ENCODE peak calls at places on chromosomes 6 and 20, in eight cellular contexts. C is AG10803, S is lung, U is cardiac fibroblast, D is AG04449, L is HepG2, Z is transverse colon, A is H9. G is an unnamed sample.

GRCh38 chr6:157527471-157527907 is 146.5 kb downstream of the ZDHHC14 start:
- DNase-seq in A (no peak), L (no peak), C (no peak), U (peak), S (no peak), D (no peak), Z (no peak), G (peak)

GRCh38 chr6:82185948-82186347 is 61.6 kb downstream of the IBTK start:
- DNase-seq in C (peak), D (no peak), S (no peak), A (no peak), L (no peak), U (peak), Z (no peak), G (no peak)

GRCh38 chr6:12748815-12749521 is 32.4 kb downstream of the PHACTR1 start:
- DNase-seq in D (no peak), L (no peak), C (peak), U (no peak), A (peak), Z (no peak), S (no peak), G (peak)

GRCh38 chr20:62202676-62203377 is 17.3 kb downstream of the HRH3 start:
- DNase-seq in C (no peak), Z (no peak), D (no peak), L (no peak), S (no peak), U (no peak), A (no peak), G (no peak)

GRCh38 chr6:45728674-45729073 is 287.0 kb downstream of the CLIC5 start:
- DNase-seq in S (no peak), Z (no peak), C (peak), U (peak), D (no peak), A (no peak), L (no peak), G (peak)

GRCh38 chr6:42028234-42029061 is 21.9 kb upstream of the TAF8 start:
- DNase-seq in U (peak), Z (no peak), D (no peak), A (no peak), C (no peak), L (no peak), S (peak), G (peak)

GRCh38 chr20:12012241-12013222 is 94.8 kb downstream of the BTBD3 start:
- DNase-seq in U (peak), L (peak), S (peak), C (peak), Z (peak), A (peak), D (no peak), G (peak)

GRCh38 chr20:35311409-35311808 is 19.2 kb upstream of the FAM83C start:
- DNase-seq in U (peak), L (no peak), C (no peak), A (peak), D (no peak), Z (peak), S (no peak), G (no peak)

GRCh38 chr20:53738945-53739798 is 145.5 kb upstream of the ZNF217 start:
- DNase-seq in U (peak), C (peak), Z (no peak), L (no peak), A (no peak), D (no peak), S (no peak), G (no peak)

GRCh38 chr6:8279094-8279805 is 156.1 kb downstream of the SLC35B3 start:
- DNase-seq in D (no peak), Z (no peak), U (no peak), S (no peak), C (no peak), A (no peak), L (no peak), G (no peak)

GRCh38 chr6:169156108-169156821 is 97.4 kb downstream of the THBS2 start:
- DNase-seq in L (no peak), C (peak), Z (no peak), A (no peak), U (peak), D (no peak), S (peak), G (no peak)

GRCh38 chr6:113856571-113857564 is at the start of gene MARCKS:
- DNase-seq in L (peak), U (peak), Z (peak), D (no peak), C (peak), S (peak), A (peak), G (peak)

GRCh38 chr6:7137335-7138106 is 29.8 kb downstream of the RREB1 start:
- DNase-seq in L (no peak), S (no peak), U (peak), Z (peak), A (peak), C (peak), D (no peak), G (peak)

GRCh38 chr6:112560651-112561050 is 213.5 kb downstream of the RFPL4B start:
- DNase-seq in U (no peak), A (no peak), C (no peak), D (no peak), L (no peak), Z (no peak), S (no peak), G (no peak)

GRCh38 chr20:44643596-44644383 is 7.7 kb downstream of the ADA start:
- DNase-seq in Z (peak), D (peak), C (peak), S (peak), L (peak), U (peak), A (peak), G (peak)

GRCh38 chr6:160837146-160837545 is 135.1 kb downstream of the PLG start:
- DNase-seq in Z (no peak), C (no peak), L (no peak), U (no peak), A (peak), S (no peak), D (no peak), G (no peak)

GRCh38 chr20:44465001-44465560 is 10.6 kb upstream of the TTPAL start:
- DNase-seq in U (no peak), C (no peak), S (no peak), Z (peak), L (no peak), A (no peak), D (no peak), G (no peak)

GRCh38 chr20:48338717-48339116 is 489.1 kb downstream of the PREX1 start:
- DNase-seq in S (no peak), L (no peak), D (peak), A (no peak), Z (no peak), C (peak), U (peak), G (no peak)

GRCh38 chr20:32820000-32820697 is 395 bp downstream of the MAPRE1 start:
- DNase-seq in C (peak), L (peak), A (peak), D (no peak), U (peak), Z (no peak), S (peak), G (peak)

GRCh38 chr6:128487055-128487454 is 33.3 kb downstream of the PTPRK start:
- DNase-seq in A (no peak), U (no peak), S (no peak), C (no peak), L (peak), D (no peak), Z (no peak), G (no peak)

GRCh38 chr6:66376021-66376420 is 669.0 kb upstream of the EYS start:
- DNase-seq in S (no peak), Z (no peak), D (no peak), C (peak), U (no peak), A (no peak), L (no peak), G (no peak)

GRCh38 chr6:107115695-107116327 is 496 bp upstream of the BEND3 start:
- DNase-seq in D (no peak), A (peak), Z (peak), U (peak), S (peak), C (peak), L (peak), G (peak)

GRCh38 chr6:158475344-158476302 is 84.3 kb upstream of the TMEM181 start:
- DNase-seq in D (peak), S (no peak), C (peak), U (peak), L (no peak), Z (peak), A (no peak), G (no peak)

DNA sequence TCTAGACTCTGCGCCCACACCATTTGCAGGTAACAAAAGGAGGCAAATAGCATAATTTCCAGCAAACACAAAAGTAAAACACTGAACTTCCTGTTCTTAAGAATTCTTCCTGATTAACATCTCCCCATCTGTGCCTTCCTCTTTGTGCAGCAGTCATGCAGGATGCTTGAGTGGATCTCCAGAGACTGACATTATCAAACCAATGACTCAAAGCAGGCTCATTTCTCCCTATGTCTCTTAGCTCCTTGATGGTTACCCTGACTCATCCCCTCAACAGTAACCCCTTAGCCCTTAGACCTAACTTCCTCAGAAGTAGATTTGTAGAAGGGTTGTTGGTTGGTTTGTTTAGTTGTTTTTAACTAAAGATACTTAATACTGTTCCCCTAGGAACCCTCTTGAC is 137.0 kb upstream of the RIN2 start:
- DNase-seq in A (no peak), S (no peak), Z (no peak), U (peak), C (no peak), L (no peak), D (no peak), G (no peak)
- TF ChIP-seq CTCF in A (no peak), S (no peak), Z (no peak), U (no peak), C (no peak), L (no peak), D (no peak), G (no peak)

GRCh38 chr6:35080821-35081425 is 60.2 kb downstream of the TCP11 start:
- DNase-seq in D (no peak), Z (peak), C (no peak), A (no peak), L (no peak), U (no peak), S (no peak), G (no peak)
- TF ChIP-seq CTCF in D (no peak), Z (no peak), C (no peak), A (no peak), L (no peak), U (no peak), S (no peak), G (no peak)

DNA sequence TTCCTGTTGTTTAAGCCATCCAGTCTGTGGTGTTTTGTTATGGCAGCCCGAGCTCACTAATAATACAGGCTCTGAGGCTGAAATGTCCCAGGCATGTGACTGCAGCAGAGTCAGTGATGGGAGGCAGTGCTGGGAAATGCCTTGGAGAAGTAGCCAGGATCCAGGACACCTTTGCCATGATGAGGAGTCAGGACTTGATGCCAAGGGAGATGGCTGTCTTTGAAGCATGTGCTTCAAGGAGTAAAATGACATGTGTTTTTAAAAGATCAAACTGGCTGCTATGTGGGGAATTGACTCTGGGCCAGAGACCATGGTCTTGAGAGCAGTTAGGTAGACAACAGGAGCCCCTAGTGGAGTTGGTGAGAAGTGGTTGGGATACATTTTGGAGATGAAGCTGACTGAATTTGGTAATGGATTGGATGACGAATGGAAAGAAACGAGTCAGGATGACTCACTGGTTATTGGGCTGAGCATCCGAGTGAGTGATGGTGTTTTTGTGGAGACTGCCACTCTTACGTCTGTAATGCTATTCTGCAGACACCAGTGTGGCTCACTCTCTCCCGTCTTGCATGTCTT is 322.2 kb downstream of the PLCB1 start:
- DNase-seq in Z (no peak), U (peak), A (peak), L (peak), C (peak), D (peak), S (no peak), G (peak)
- TF ChIP-seq CTCF in Z (no peak), U (peak), A (peak), L (peak), C (peak), D (peak), S (no peak), G (peak)

GRCh38 chr20:36399969-36400545 is 93.9 kb downstream of the DLGAP4 start:
- DNase-seq in S (no peak), U (no peak), C (no peak), D (no peak), L (no peak), Z (no peak), A (no peak), G (no peak)
- TF ChIP-seq CTCF in S (no peak), U (no peak), C (no peak), D (no peak), L (no peak), Z (no peak), A (no peak), G (no peak)

DNA sequence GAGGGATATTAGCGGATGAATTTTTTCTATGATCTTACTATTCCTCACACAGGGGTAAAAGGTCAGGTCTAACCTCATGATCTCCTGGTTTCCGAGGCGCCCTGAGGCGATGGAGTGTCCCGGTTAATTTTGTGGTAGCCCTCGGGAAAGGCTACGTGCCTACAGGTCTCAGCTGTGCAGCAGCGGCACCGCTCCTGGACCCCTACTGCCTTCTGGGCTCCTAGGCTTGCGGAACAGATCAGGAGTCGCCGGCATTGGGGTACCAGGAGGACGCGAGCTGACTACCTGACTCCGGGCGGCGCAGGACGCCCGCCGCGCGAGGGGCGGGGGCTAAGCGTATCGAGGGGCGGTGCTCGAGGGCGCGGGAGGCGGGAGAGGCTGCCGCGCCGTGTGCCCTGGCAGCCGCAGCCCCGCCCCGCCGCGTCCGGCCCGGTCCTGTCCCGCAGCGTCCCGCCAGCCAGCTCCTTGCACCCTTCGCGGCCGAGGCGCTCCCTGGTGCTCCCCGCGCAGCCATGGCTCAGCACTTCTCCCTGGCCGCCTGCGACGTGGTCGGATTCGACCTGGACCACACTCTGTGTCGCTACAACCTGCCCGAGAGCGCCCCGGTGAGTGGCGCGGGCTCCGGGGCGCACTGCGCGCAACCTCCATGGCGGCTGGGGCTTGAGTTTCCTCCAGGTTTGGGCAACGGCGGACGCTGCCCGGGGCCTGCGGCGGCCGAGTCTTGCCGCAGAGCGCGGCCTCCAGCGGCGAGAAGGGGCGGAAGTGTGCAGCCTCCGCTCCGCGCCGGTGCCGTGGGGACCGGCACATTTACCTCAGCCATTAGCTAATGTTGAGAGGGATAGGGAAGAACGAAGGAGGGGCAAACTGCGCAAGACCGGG is at the start of gene NT5DC1:
- DNase-seq in D (no peak), C (peak), L (peak), U (peak), Z (peak), A (peak), S (peak), G (peak)
- TF ChIP-seq CTCF in D (peak), C (peak), L (peak), U (peak), Z (peak), A (peak), S (no peak), G (peak)

GRCh38 chr6:37745748-37746147 is 48.1 kb upstream of the MDGA1 start:
- DNase-seq in L (no peak), C (no peak), A (no peak), D (no peak), S (no peak), Z (no peak), U (no peak), G (no peak)

GRCh38 chr6:37742401-37742760 is 44.7 kb upstream of the MDGA1 start:
- DNase-seq in U (no peak), A (no peak), S (no peak), C (no peak), L (no peak), Z (no peak), D (no peak), G (no peak)

GRCh38 chr6:37738216-37738615 is 40.5 kb upstream of the MDGA1 start:
- DNase-seq in S (no peak), C (no peak), A (no peak), U (no peak), Z (no peak), D (no peak), L (no peak), G (no peak)

GRCh38 chr6:37739618-37740017 is 41.9 kb upstream of the MDGA1 start:
- DNase-seq in L (no peak), Z (no peak), U (no peak), A (no peak), D (no peak), S (no peak), C (no peak), G (no peak)

GRCh38 chr6:37741757-37742400 is 44.2 kb upstream of the MDGA1 start:
- DNase-seq in C (peak), Z (peak), S (no peak), D (no peak), L (peak), U (peak), A (peak), G (no peak)
- TF ChIP-seq CTCF in C (peak), Z (no peak), S (no peak), D (no peak), L (peak), U (peak), A (peak), G (no peak)

GRCh38 chr20:4870906-4871305 is 130.4 kb downstream of the SLC23A2 start:
- DNase-seq in D (no peak), C (no peak), A (no peak), Z (no peak), L (no peak), U (no peak), S (no peak), G (no peak)

GRCh38 chr20:4867036-4867435 is 134.3 kb downstream of the SLC23A2 start:
- DNase-seq in D (no peak), L (no peak), A (no peak), Z (no peak), U (no peak), C (no peak), S (no peak), G (peak)

GRCh38 chr20:4871486-4871885 is 129.8 kb downstream of the SLC23A2 start:
- DNase-seq in S (no peak), A (no peak), L (no peak), D (no peak), Z (no peak), C (no peak), U (no peak), G (no peak)

GRCh38 chr20:4866429-4866828 is 134.9 kb downstream of the SLC23A2 start:
- DNase-seq in S (no peak), D (no peak), Z (no peak), L (no peak), A (no peak), U (no peak), C (no peak), G (no peak)

DNA sequence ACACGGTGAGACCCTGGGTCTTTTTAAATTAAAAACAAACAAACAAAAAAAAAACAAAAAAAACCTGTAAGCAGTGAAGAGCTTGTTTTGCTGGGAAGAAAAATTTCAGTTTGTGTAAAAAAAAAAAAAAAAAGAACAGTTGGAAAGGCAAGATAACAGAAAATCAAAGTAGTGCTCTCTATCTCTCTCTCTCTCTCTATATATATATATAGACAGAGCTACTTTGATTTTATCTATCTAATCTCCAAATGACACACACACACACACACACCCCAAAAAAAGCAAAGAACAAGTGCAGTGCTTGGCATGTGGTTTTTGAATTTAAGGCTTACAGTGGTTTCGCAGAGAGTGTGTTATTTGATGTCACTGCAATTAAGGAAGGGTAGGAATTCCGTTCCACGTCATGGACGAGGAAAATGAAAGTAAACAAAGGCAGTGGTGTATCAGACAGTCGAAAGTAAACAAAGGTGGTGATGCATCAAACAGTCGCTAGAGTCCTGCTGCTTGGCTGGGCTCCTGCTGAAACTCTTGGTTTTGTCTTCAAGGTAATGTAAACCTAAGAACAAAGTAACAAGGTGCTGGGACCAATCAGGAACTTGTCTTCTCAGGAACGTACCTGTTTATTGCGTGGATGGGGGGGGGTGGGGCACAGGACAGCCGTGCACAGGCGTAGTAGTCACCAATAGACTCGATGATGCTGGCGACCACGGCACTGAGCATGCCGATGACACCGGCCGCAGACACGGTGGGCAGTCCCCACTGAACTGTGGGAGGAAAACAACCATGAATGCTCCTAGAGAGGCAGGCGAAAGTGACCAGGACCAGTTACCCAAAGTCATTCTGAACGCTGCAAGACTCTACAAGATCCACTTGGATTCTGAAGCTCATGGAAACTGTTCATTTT is 131.8 kb downstream of the SLC23A2 start:
- DNase-seq in L (no peak), A (no peak), S (no peak), Z (peak), U (no peak), D (no peak), C (no peak), G (peak)
- TF ChIP-seq CTCF in L (no peak), A (no peak), S (no peak), Z (no peak), U (no peak), D (no peak), C (no peak), G (no peak)